ENCODE peak calls at places on chromosomes 12 and 14, in nine cellular contexts. Q, M, Z, H, C, G, L, F and O are unnamed samples.

GRCh38 chr14:91377700-91378652 is 39.6 kb downstream of the CCDC88C start:
- DNase-seq in Q (no peak), M (no peak), Z (no peak), H (no peak), C (no peak), G (peak), L (no peak), F (no peak), O (no peak)

GRCh38 chr14:23556700-23557440 is 799 bp downstream of the THTPA start:
- DNase-seq in Q (no peak), M (no peak), Z (no peak), H (no peak), C (peak), G (no peak), L (no peak), F (no peak), O (no peak)

GRCh38 chr14:61514006-61514830 is 181.1 kb upstream of the HIF1A start:
- DNase-seq in Q (peak), M (no peak), Z (no peak), H (no peak), C (peak), G (no peak), L (no peak), F (no peak), O (no peak)

GRCh38 chr14:65095633-65096205 is 6.6 kb downstream of the MAX start:
- DNase-seq in Q (peak), M (peak), Z (no peak), H (no peak), C (no peak), G (no peak), L (no peak), F (peak), O (no peak)

GRCh38 chr12:57242691-57243454 is 8.1 kb downstream of the STAC3 start:
- DNase-seq in Q (peak), M (no peak), Z (no peak), H (no peak), C (peak), G (peak), L (peak), F (no peak), O (no peak)

GRCh38 chr12:116087962-116088361 is 189.5 kb downstream of the MED13L start:
- DNase-seq in Q (no peak), M (no peak), Z (no peak), H (no peak), C (no peak), G (peak), L (no peak), F (no peak), O (no peak)

GRCh38 chr12:109529618-109530300 is 43.5 kb downstream of the MMAB start:
- DNase-seq in Q (no peak), M (no peak), Z (no peak), H (no peak), C (no peak), G (no peak), L (no peak), F (no peak), O (no peak)

GRCh38 chr12:71439613-71440392 is at the start of gene LGR5:
- DNase-seq in Q (peak), M (no peak), Z (no peak), H (no peak), C (peak), G (peak), L (no peak), F (peak), O (no peak)

GRCh38 chr12:90953956-90954421 is 987 bp downstream of the CCER1 start:
- DNase-seq in Q (no peak), M (no peak), Z (no peak), H (no peak), C (peak), G (no peak), L (no peak), F (no peak), O (no peak)

GRCh38 chr14:68661226-68662225 is 131.3 kb downstream of the ZFP36L1 start:
- DNase-seq in Q (no peak), M (no peak), Z (no peak), H (no peak), C (no peak), G (peak), L (no peak), F (no peak), O (no peak)

GRCh38 chr12:120283318-120283717 is 8.4 kb downstream of the RNU4-2 start:
- DNase-seq in Q (no peak), M (no peak), Z (no peak), H (no peak), C (peak), G (no peak), L (no peak), F (no peak), O (no peak)

GRCh38 chr14:56135001-56135400 is 16.8 kb downstream of the PELI2 start:
- DNase-seq in Q (no peak), M (no peak), Z (no peak), H (no peak), C (no peak), G (no peak), L (no peak), F (no peak), O (no peak)